ENCODE peak calls at places on chromosomes 11 and 22, in four cellular contexts. One of them, this sample, is unnamed.

GRCh38 chr11:42138454-42138853 is 679.0 kb upstream of the LRRC4C start:
- DNase-seq in IMR-90: no peak
- DNase-seq in heart left ventricle: no peak
- DNase-seq in uterus: no peak
- DNase-seq in this sample: no peak

GRCh38 chr11:10303558-10304363 is 1.1 kb upstream of the ADM start:
- DNase-seq in IMR-90: peak
- DNase-seq in heart left ventricle: peak
- DNase-seq in uterus: no peak
- DNase-seq in this sample: no peak

GRCh38 chr11:2929511-2929879 is 275 bp upstream of the PHLDA2 start:
- DNase-seq in IMR-90: peak
- DNase-seq in heart left ventricle: peak
- DNase-seq in uterus: no peak
- DNase-seq in this sample: peak

GRCh38 chr11:8937659-8938058 is 4.9 kb upstream of the C11orf16 start:
- DNase-seq in IMR-90: no peak
- DNase-seq in heart left ventricle: no peak
- DNase-seq in uterus: no peak
- DNase-seq in this sample: no peak

GRCh38 chr22:38871360-38872171 is 450 bp downstream of the CBX6 start:
- DNase-seq in IMR-90: no peak
- DNase-seq in heart left ventricle: no peak
- DNase-seq in uterus: no peak
- DNase-seq in this sample: no peak

GRCh38 chr11:9210922-9211320 is 54.2 kb downstream of the DENND5A start:
- DNase-seq in IMR-90: peak
- DNase-seq in heart left ventricle: no peak
- DNase-seq in uterus: no peak
- DNase-seq in this sample: no peak

GRCh38 chr11:97461934-97462333 is 1072.1 kb downstream of the JRKL start:
- DNase-seq in IMR-90: no peak
- DNase-seq in heart left ventricle: peak
- DNase-seq in uterus: no peak
- DNase-seq in this sample: no peak

GRCh38 chr11:63839508-63840355 is 822 bp downstream of the MARK2 start:
- DNase-seq in IMR-90: no peak
- DNase-seq in heart left ventricle: peak
- DNase-seq in uterus: peak
- DNase-seq in this sample: no peak

GRCh38 chr22:23832226-23833016 is 6.4 kb downstream of the DERL3 start:
- DNase-seq in IMR-90: no peak
- DNase-seq in heart left ventricle: peak
- DNase-seq in uterus: no peak
- DNase-seq in this sample: no peak

GRCh38 chr11:111376453-111376871 is 2.6 kb downstream of the POU2AF1 start:
- DNase-seq in IMR-90: no peak
- DNase-seq in heart left ventricle: no peak
- DNase-seq in uterus: no peak
- DNase-seq in this sample: no peak

GRCh38 chr11:1928038-1928890 is 8.8 kb downstream of the TNNT3 start:
- DNase-seq in IMR-90: no peak
- DNase-seq in heart left ventricle: no peak
- DNase-seq in uterus: peak
- DNase-seq in this sample: no peak

GRCh38 chr22:25318081-25318823 is 98.8 kb downstream of the CRYBB2 start:
- DNase-seq in IMR-90: no peak
- DNase-seq in heart left ventricle: no peak
- DNase-seq in uterus: no peak
- DNase-seq in this sample: no peak

GRCh38 chr11:36018967-36019596 is 75.2 kb downstream of the LDLRAD3 start:
- DNase-seq in IMR-90: no peak
- DNase-seq in heart left ventricle: no peak
- DNase-seq in uterus: no peak
- DNase-seq in this sample: no peak

GRCh38 chr11:32121012-32121411 is 30.1 kb downstream of the RCN1 start:
- DNase-seq in IMR-90: no peak
- DNase-seq in heart left ventricle: no peak
- DNase-seq in uterus: no peak
- DNase-seq in this sample: no peak

GRCh38 chr11:111386611-111387150 is 7.6 kb upstream of the POU2AF1 start:
- DNase-seq in IMR-90: no peak
- DNase-seq in heart left ventricle: no peak
- DNase-seq in uterus: no peak
- DNase-seq in this sample: no peak

GRCh38 chr11:119891392-119891791 is 162.4 kb upstream of the NECTIN1 start:
- DNase-seq in IMR-90: no peak
- DNase-seq in heart left ventricle: peak
- DNase-seq in uterus: no peak
- DNase-seq in this sample: no peak

GRCh38 chr11:74453373-74453975 is 13.9 kb downstream of the KCNE3 start:
- DNase-seq in IMR-90: peak
- DNase-seq in heart left ventricle: peak
- DNase-seq in uterus: peak
- DNase-seq in this sample: peak

GRCh38 chr11:28110839-28111235 is 2.6 kb downstream of the METTL15 start:
- DNase-seq in IMR-90: no peak
- DNase-seq in heart left ventricle: no peak
- DNase-seq in uterus: no peak
- DNase-seq in this sample: no peak

GRCh38 chr22:25700996-25701815 is 40.8 kb upstream of the MYO18B start:
- DNase-seq in IMR-90: peak
- DNase-seq in heart left ventricle: peak
- DNase-seq in uterus: peak
- DNase-seq in this sample: no peak

GRCh38 chr11:1937616-1938342 is 9.4 kb upstream of the MRPL23 start:
- DNase-seq in IMR-90: no peak
- DNase-seq in heart left ventricle: peak
- DNase-seq in uterus: no peak
- DNase-seq in this sample: no peak

GRCh38 chr11:45041556-45041955 is 90.9 kb upstream of the TP53I11 start:
- DNase-seq in IMR-90: no peak
- DNase-seq in heart left ventricle: no peak
- DNase-seq in uterus: no peak
- DNase-seq in this sample: no peak

GRCh38 chr11:73647459-73648100 is 1.2 kb downstream of the PLEKHB1 start:
- DNase-seq in IMR-90: peak
- DNase-seq in heart left ventricle: peak
- DNase-seq in uterus: peak
- DNase-seq in this sample: peak

GRCh38 chr11:121754603-121755002 is 301.8 kb upstream of the SORL1-AS1 start:
- DNase-seq in IMR-90: peak
- DNase-seq in heart left ventricle: no peak
- DNase-seq in uterus: peak
- DNase-seq in this sample: no peak

GRCh38 chr11:116873391-116873790 is 36.0 kb upstream of the APOA1 start:
- DNase-seq in IMR-90: no peak
- DNase-seq in heart left ventricle: no peak
- DNase-seq in uterus: no peak
- DNase-seq in this sample: no peak

GRCh38 chr11:112464949-112465348 is 204.3 kb upstream of the PLET1 start:
- DNase-seq in IMR-90: no peak
- DNase-seq in heart left ventricle: no peak
- DNase-seq in uterus: no peak
- DNase-seq in this sample: no peak

GRCh38 chr11:69377953-69378302 is 84.0 kb downstream of the MYEOV start:
- DNase-seq in IMR-90: no peak
- DNase-seq in heart left ventricle: no peak
- DNase-seq in uterus: no peak
- DNase-seq in this sample: no peak

GRCh38 chr22:29820941-29821789 is 16.9 kb downstream of the ASCC2 start:
- DNase-seq in IMR-90: peak
- DNase-seq in heart left ventricle: peak
- DNase-seq in uterus: no peak
- DNase-seq in this sample: peak

GRCh38 chr22:49267996-49268395 is 559.7 kb downstream of the BRD1 start:
- DNase-seq in IMR-90: no peak
- DNase-seq in heart left ventricle: no peak
- DNase-seq in uterus: no peak
- DNase-seq in this sample: no peak

GRCh38 chr11:115267871-115268270 is 236.3 kb downstream of the CADM1 start:
- DNase-seq in IMR-90: no peak
- DNase-seq in heart left ventricle: no peak
- DNase-seq in uterus: no peak
- DNase-seq in this sample: no peak

GRCh38 chr11:91956711-91957110 is 267.9 kb upstream of the FAT3 start:
- DNase-seq in IMR-90: no peak
- DNase-seq in heart left ventricle: no peak
- DNase-seq in uterus: no peak
- DNase-seq in this sample: no peak

GRCh38 chr22:38415561-38416321 is 39.3 kb downstream of the KCNJ4 start:
- DNase-seq in IMR-90: no peak
- DNase-seq in heart left ventricle: peak
- DNase-seq in uterus: no peak
- DNase-seq in this sample: no peak

GRCh38 chr11:73480677-73481076 is 104.5 kb downstream of the RELT start:
- DNase-seq in IMR-90: peak
- DNase-seq in heart left ventricle: no peak
- DNase-seq in uterus: no peak
- DNase-seq in this sample: no peak

GRCh38 chr22:50459443-50460140 is 15.2 kb downstream of the SBF1 start:
- DNase-seq in IMR-90: no peak
- DNase-seq in heart left ventricle: no peak
- DNase-seq in uterus: no peak
- DNase-seq in this sample: no peak

GRCh38 chr22:50456466-50457234 is 18.2 kb downstream of the SBF1 start:
- DNase-seq in IMR-90: no peak
- DNase-seq in heart left ventricle: no peak
- DNase-seq in uterus: no peak
- DNase-seq in this sample: no peak

GRCh38 chr22:50461536-50461935 is 13.3 kb downstream of the SBF1 start:
- DNase-seq in IMR-90: no peak
- DNase-seq in heart left ventricle: no peak
- DNase-seq in uterus: no peak
- DNase-seq in this sample: no peak

GRCh38 chr22:50460942-50461341 is 13.9 kb downstream of the SBF1 start:
- DNase-seq in IMR-90: no peak
- DNase-seq in heart left ventricle: no peak
- DNase-seq in uterus: no peak
- DNase-seq in this sample: no peak

DNA sequence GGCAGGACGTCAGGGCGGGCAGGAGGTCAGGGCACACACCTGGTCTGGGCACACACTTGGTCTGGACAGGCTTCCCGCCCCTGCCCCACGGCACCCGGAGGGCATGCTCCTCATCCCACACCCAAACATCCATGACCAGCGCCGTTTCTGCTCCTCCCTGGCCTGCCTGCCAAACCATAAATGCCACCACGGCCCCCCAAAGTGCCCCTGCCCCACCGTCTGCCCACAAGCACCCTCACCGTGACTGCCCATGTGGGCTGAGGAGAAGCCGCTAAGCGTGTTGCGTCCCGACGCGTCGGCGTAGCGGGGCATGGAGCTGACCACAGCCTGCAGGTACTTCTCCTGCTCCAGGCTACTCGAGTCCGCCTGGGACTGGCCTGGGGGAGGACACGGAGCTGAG is 15.8 kb downstream of the SBF1 start:
- DNase-seq in IMR-90: no peak
- DNase-seq in heart left ventricle: no peak
- DNase-seq in uterus: no peak
- DNase-seq in this sample: no peak
- TF ChIP-seq POLR2A in IMR-90: no peak
- TF ChIP-seq POLR2A in heart left ventricle: no peak
- TF ChIP-seq POLR2A in uterus: no peak
- TF ChIP-seq POLR2A in this sample: no peak

DNA sequence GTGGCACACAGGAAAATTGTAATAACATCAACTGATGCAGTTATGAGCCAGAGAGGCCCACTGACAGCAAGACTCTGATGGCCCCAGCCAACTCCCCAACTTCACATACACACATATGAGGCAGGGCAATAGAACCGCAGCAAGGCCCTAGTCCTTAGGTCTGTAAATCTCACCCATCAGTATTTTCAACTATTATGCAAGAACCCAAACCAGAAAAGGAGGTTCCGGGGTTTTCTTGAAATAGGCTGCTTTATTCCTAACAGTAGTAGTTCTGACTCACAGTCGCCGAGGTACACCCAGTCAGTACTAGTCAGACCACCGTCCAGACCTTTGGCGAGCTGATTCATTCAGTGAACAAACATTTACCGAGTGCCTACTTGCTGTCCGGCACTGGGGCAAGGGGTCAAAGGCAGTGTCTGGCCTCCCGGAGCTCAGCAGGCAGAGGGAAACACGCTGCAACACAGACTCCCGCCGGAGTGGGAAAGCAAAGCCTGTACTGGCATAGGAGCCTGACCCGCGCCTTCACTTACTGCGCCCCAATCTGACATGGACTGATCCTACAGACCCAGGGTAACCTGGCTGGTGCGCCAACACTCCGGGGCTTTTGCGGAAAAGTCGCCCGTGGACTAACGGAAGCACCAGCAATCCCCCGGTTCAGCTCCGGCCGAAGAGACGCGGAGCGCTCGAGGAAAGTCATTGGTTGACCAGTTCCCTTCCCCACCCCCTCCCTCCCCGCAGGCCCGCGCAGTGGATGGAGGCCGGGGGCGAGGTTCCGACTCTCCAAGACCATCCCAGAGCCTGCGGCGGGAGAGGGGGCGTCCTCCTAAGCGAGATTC is 1.3 kb downstream of the PLEKHA7 start:
- DNase-seq in IMR-90: peak
- DNase-seq in heart left ventricle: peak
- DNase-seq in uterus: no peak
- DNase-seq in this sample: peak
- TF ChIP-seq POLR2A in IMR-90: no peak
- TF ChIP-seq POLR2A in heart left ventricle: no peak
- TF ChIP-seq POLR2A in uterus: peak
- TF ChIP-seq POLR2A in this sample: no peak

DNA sequence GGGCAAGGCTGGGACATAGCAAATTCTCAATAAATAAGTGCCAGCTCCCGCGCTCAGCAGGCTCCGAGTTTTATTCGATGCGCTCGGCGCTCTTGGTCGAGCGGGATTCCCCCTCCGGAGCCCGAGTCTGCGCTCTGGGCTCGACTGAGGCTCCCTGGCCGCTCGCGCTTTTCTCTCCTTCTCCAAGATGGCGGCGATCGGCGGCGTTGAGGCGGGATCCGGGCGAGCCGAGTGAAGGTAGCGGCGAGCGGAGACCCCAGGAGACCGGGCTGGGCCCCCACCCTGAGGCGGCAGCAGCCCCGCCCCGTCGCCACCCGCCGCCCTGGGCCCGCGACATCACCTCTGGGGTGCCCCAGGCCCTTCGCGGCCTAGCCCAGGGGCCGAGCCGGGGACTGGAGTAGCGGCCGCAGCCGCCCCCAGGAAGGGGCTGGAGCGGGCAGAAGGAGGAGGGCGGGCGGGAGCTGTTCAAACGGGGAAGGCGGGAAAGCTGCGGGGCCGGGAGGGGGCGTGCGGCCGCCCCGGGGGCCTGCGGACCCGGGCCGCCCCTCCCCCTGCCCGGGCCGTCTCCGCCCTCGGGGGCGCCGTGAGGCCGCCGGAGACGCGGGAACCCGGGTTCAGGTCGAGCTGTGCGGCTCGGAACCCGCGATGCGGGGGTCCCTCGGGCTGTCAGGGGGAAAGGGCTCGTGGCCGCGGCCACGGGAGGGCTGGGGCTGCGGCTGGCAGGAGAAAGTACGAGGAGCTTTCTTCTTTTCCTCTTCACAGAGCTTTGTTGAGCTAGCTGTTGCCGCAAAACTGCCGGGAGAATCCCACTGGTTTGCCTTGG is at the start of gene HMGXB4:
- DNase-seq in IMR-90: peak
- DNase-seq in heart left ventricle: peak
- DNase-seq in uterus: peak
- DNase-seq in this sample: peak
- TF ChIP-seq POLR2A in IMR-90: peak
- TF ChIP-seq POLR2A in heart left ventricle: no peak
- TF ChIP-seq POLR2A in uterus: peak
- TF ChIP-seq POLR2A in this sample: peak

GRCh38 chr11:108224908-108225786 is 2.3 kb downstream of the ATM start:
- DNase-seq in IMR-90: no peak
- DNase-seq in heart left ventricle: no peak
- DNase-seq in uterus: no peak
- DNase-seq in this sample: no peak
- TF ChIP-seq POLR2A in IMR-90: no peak
- TF ChIP-seq POLR2A in heart left ventricle: no peak
- TF ChIP-seq POLR2A in uterus: no peak
- TF ChIP-seq POLR2A in this sample: no peak